ENCODE peak calls at places on chromosomes 1 and 21, in nine cellular contexts. One of them, this sample, is unnamed.
A peak's percentile ranks its signal among the peaks of the same experiment; 100 is the strongest.

GRCh38 chr21:14080764-14081096 is 130.0 kb downstream of the LIPI start:
- DNase-seq in uterus: no peak
- DNase-seq in lung: no peak
- DNase-seq in tibial nerve: no peak
- DNase-seq in heart left ventricle: no peak
- DNase-seq in WERI-Rb-1: no peak
- DNase-seq in left ventricle myocardium inferior: no peak
- DNase-seq in right lobe of liver: no peak
- DNase-seq in stomach: no peak
- DNase-seq in this sample: no peak

GRCh38 chr1:21324368-21325137 is 34.3 kb upstream of the ECE1 start:
- DNase-seq in uterus: peak; percentile 87
- DNase-seq in lung: peak; percentile 88
- DNase-seq in tibial nerve: peak; percentile 54
- DNase-seq in heart left ventricle: peak; percentile 92
- DNase-seq in WERI-Rb-1: no peak
- DNase-seq in left ventricle myocardium inferior: peak; percentile 73
- DNase-seq in right lobe of liver: peak; percentile 62
- DNase-seq in stomach: peak; percentile 89
- DNase-seq in this sample: peak; percentile 98

GRCh38 chr1:21384620-21385019 is 55.3 kb upstream of the NBPF3 start:
- DNase-seq in uterus: no peak
- DNase-seq in lung: peak; percentile 77
- DNase-seq in tibial nerve: no peak
- DNase-seq in heart left ventricle: no peak
- DNase-seq in WERI-Rb-1: peak; percentile 64
- DNase-seq in left ventricle myocardium inferior: no peak
- DNase-seq in right lobe of liver: no peak
- DNase-seq in stomach: no peak
- DNase-seq in this sample: no peak

GRCh38 chr1:158998781-158999161 is 10.9 kb upstream of the IFI16 start:
- DNase-seq in uterus: peak; percentile 70
- DNase-seq in lung: peak; percentile 32
- DNase-seq in tibial nerve: peak; percentile 54
- DNase-seq in heart left ventricle: no peak
- DNase-seq in WERI-Rb-1: peak; percentile 31
- DNase-seq in left ventricle myocardium inferior: peak; percentile 40
- DNase-seq in right lobe of liver: no peak
- DNase-seq in stomach: no peak
- DNase-seq in this sample: no peak

GRCh38 chr1:54391450-54392071 is 14.6 kb downstream of the SSBP3 start:
- DNase-seq in uterus: no peak
- DNase-seq in lung: no peak
- DNase-seq in tibial nerve: no peak
- DNase-seq in heart left ventricle: no peak
- DNase-seq in WERI-Rb-1: no peak
- DNase-seq in left ventricle myocardium inferior: no peak
- DNase-seq in right lobe of liver: no peak
- DNase-seq in stomach: no peak
- DNase-seq in this sample: no peak

GRCh38 chr21:35976481-35976880 is 83.8 kb downstream of the SETD4 start:
- DNase-seq in uterus: no peak
- DNase-seq in lung: no peak
- DNase-seq in tibial nerve: no peak
- DNase-seq in heart left ventricle: no peak
- DNase-seq in WERI-Rb-1: no peak
- DNase-seq in left ventricle myocardium inferior: no peak
- DNase-seq in right lobe of liver: no peak
- DNase-seq in stomach: no peak
- DNase-seq in this sample: no peak

GRCh38 chr1:118899340-118899739 is 88.8 kb downstream of the TBX15 start:
- DNase-seq in uterus: no peak
- DNase-seq in lung: no peak
- DNase-seq in tibial nerve: no peak
- DNase-seq in heart left ventricle: no peak
- DNase-seq in WERI-Rb-1: no peak
- DNase-seq in left ventricle myocardium inferior: no peak
- DNase-seq in right lobe of liver: no peak
- DNase-seq in stomach: no peak
- DNase-seq in this sample: no peak

GRCh38 chr1:188365874-188366273 is 1537.1 kb downstream of the PLA2G4A start:
- DNase-seq in uterus: no peak
- DNase-seq in lung: no peak
- DNase-seq in tibial nerve: no peak
- DNase-seq in heart left ventricle: no peak
- DNase-seq in WERI-Rb-1: no peak
- DNase-seq in left ventricle myocardium inferior: no peak
- DNase-seq in right lobe of liver: no peak
- DNase-seq in stomach: no peak
- DNase-seq in this sample: no peak

GRCh38 chr1:174692313-174692712 is 244.5 kb downstream of the GPR52 start:
- DNase-seq in uterus: no peak
- DNase-seq in lung: no peak
- DNase-seq in tibial nerve: no peak
- DNase-seq in heart left ventricle: no peak
- DNase-seq in WERI-Rb-1: no peak
- DNase-seq in left ventricle myocardium inferior: no peak
- DNase-seq in right lobe of liver: no peak
- DNase-seq in stomach: no peak
- DNase-seq in this sample: no peak

GRCh38 chr1:201790261-201790660 is 38.7 kb upstream of the IPO9 start:
- DNase-seq in uterus: peak; percentile 42
- DNase-seq in lung: no peak
- DNase-seq in tibial nerve: no peak
- DNase-seq in heart left ventricle: no peak
- DNase-seq in WERI-Rb-1: no peak
- DNase-seq in left ventricle myocardium inferior: no peak
- DNase-seq in right lobe of liver: no peak
- DNase-seq in stomach: no peak
- DNase-seq in this sample: no peak

GRCh38 chr1:201788296-201788695 is 40.7 kb upstream of the IPO9 start:
- DNase-seq in uterus: no peak
- DNase-seq in lung: no peak
- DNase-seq in tibial nerve: no peak
- DNase-seq in heart left ventricle: no peak
- DNase-seq in WERI-Rb-1: no peak
- DNase-seq in left ventricle myocardium inferior: no peak
- DNase-seq in right lobe of liver: no peak
- DNase-seq in stomach: no peak
- DNase-seq in this sample: no peak

GRCh38 chr1:201786824-201787223 is 42.1 kb upstream of the IPO9 start:
- DNase-seq in uterus: no peak
- DNase-seq in lung: no peak
- DNase-seq in tibial nerve: no peak
- DNase-seq in heart left ventricle: peak; percentile 84
- DNase-seq in WERI-Rb-1: no peak
- DNase-seq in left ventricle myocardium inferior: peak; percentile 43
- DNase-seq in right lobe of liver: no peak
- DNase-seq in stomach: no peak
- DNase-seq in this sample: peak; percentile 82

GRCh38 chr1:201791051-201791774 is 37.7 kb upstream of the IPO9 start:
- DNase-seq in uterus: no peak
- DNase-seq in lung: no peak
- DNase-seq in tibial nerve: no peak
- DNase-seq in heart left ventricle: no peak
- DNase-seq in WERI-Rb-1: no peak
- DNase-seq in left ventricle myocardium inferior: no peak
- DNase-seq in right lobe of liver: no peak
- DNase-seq in stomach: no peak
- DNase-seq in this sample: no peak

GRCh38 chr1:201789245-201789644 is 39.7 kb upstream of the IPO9 start:
- DNase-seq in uterus: no peak
- DNase-seq in lung: no peak
- DNase-seq in tibial nerve: no peak
- DNase-seq in heart left ventricle: no peak
- DNase-seq in WERI-Rb-1: no peak
- DNase-seq in left ventricle myocardium inferior: no peak
- DNase-seq in right lobe of liver: no peak
- DNase-seq in stomach: no peak
- DNase-seq in this sample: no peak
- TF ChIP-seq CTCF in uterus: no peak
- TF ChIP-seq CTCF in lung: no peak
- TF ChIP-seq CTCF in tibial nerve: no peak
- TF ChIP-seq CTCF in heart left ventricle: no peak
- TF ChIP-seq CTCF in WERI-Rb-1: no peak
- TF ChIP-seq CTCF in left ventricle myocardium inferior: no peak
- TF ChIP-seq CTCF in right lobe of liver: no peak
- TF ChIP-seq CTCF in stomach: no peak
- TF ChIP-seq CTCF in this sample: no peak

GRCh38 chr1:72229893-72230292 is 52.4 kb downstream of the NEGR1 start:
- DNase-seq in uterus: no peak
- DNase-seq in lung: no peak
- DNase-seq in tibial nerve: no peak
- DNase-seq in heart left ventricle: no peak
- DNase-seq in WERI-Rb-1: no peak
- DNase-seq in left ventricle myocardium inferior: no peak
- DNase-seq in right lobe of liver: no peak
- DNase-seq in stomach: no peak
- DNase-seq in this sample: no peak
- H3K27ac ChIP-seq in uterus: no peak overlapping the region
- H3K27ac ChIP-seq in lung: no peak overlapping the region
- H3K27ac ChIP-seq in tibial nerve: no peak overlapping the region
- H3K27ac ChIP-seq in heart left ventricle: no peak overlapping the region
- H3K27ac ChIP-seq in WERI-Rb-1: no peak overlapping the region
- H3K27ac ChIP-seq in left ventricle myocardium inferior: no peak overlapping the region
- H3K27ac ChIP-seq in right lobe of liver: no peak overlapping the region
- H3K27ac ChIP-seq in stomach: no peak overlapping the region
- H3K27ac ChIP-seq in this sample: no peak overlapping the region

DNA sequence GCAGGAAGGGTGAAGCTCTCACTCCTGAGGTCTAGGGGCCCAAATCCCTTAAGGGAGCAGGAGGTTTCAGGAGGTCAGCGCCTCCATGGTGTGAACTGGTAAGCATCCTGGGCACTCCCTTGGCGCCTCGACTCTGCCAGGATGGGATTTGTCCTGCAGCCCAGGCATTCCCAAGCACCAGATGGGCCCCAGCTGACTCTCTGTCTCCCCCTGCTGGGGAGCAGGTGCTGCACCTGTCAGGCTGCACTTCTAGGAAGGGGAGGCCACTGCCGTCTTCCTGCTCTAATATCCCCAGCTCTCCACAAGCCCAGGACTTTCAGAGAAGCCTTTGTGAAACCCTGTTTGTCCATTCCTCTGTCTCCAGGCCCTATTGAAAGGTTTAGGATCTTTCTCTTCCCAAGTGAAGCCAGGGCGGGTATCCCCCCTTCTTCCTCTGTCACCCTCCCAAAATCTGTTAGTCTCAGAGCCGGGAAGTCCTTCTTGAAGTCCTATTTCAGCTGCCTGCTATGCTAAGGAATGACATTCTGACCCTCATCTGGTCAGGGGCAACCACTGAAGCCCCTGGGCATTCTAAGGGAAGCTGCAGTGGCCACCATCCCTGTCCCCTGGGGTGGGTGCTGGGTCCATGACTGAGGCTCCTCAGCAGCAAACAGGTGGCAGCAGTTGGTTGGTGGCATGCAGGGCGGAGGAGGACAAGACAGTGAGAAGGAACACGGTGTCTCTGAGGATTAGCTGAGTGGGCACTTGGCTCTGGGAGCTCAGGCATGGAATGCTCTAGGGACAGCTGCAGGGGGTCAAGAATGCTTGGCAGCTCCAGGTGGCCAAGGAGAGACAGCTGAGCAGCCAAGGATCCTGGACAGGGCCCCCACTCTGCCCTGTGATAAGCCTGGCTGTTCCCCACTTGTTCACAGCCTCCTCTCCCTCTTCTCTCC is 3.2 kb downstream of the MYBPH start:
- DNase-seq in uterus: no peak
- DNase-seq in lung: peak; percentile 61
- DNase-seq in tibial nerve: no peak
- DNase-seq in heart left ventricle: peak; percentile 63
- DNase-seq in WERI-Rb-1: peak; percentile 97
- DNase-seq in left ventricle myocardium inferior: peak; percentile 48
- DNase-seq in right lobe of liver: peak; percentile 74
- DNase-seq in stomach: peak; percentile 75
- DNase-seq in this sample: no peak
- TF ChIP-seq CTCF in uterus: peak; percentile 53
- TF ChIP-seq CTCF in lung: peak; percentile 61
- TF ChIP-seq CTCF in tibial nerve: peak; percentile 55
- TF ChIP-seq CTCF in heart left ventricle: peak; percentile 75
- TF ChIP-seq CTCF in WERI-Rb-1: peak; percentile 100
- TF ChIP-seq CTCF in left ventricle myocardium inferior: peak; percentile 87
- TF ChIP-seq CTCF in right lobe of liver: peak; percentile 95
- TF ChIP-seq CTCF in stomach: peak; percentile 67
- TF ChIP-seq CTCF in this sample: peak; percentile 23

GRCh38 chr1:13801232-13801631 is 101.2 kb downstream of the PRDM2 start:
- DNase-seq in uterus: no peak
- DNase-seq in lung: peak; percentile 44
- DNase-seq in tibial nerve: no peak
- DNase-seq in heart left ventricle: no peak
- DNase-seq in WERI-Rb-1: no peak
- DNase-seq in left ventricle myocardium inferior: no peak
- DNase-seq in right lobe of liver: no peak
- DNase-seq in stomach: peak; percentile 40
- DNase-seq in this sample: no peak

GRCh38 chr1:13802782-13803545 is 103.0 kb downstream of the PRDM2 start:
- DNase-seq in uterus: no peak
- DNase-seq in lung: no peak
- DNase-seq in tibial nerve: no peak
- DNase-seq in heart left ventricle: no peak
- DNase-seq in WERI-Rb-1: no peak
- DNase-seq in left ventricle myocardium inferior: no peak
- DNase-seq in right lobe of liver: no peak
- DNase-seq in stomach: no peak
- DNase-seq in this sample: no peak

GRCh38 chr1:13799502-13800283 is 99.7 kb downstream of the PRDM2 start:
- DNase-seq in uterus: no peak
- DNase-seq in lung: no peak
- DNase-seq in tibial nerve: no peak
- DNase-seq in heart left ventricle: no peak
- DNase-seq in WERI-Rb-1: no peak
- DNase-seq in left ventricle myocardium inferior: no peak
- DNase-seq in right lobe of liver: no peak
- DNase-seq in stomach: no peak
- DNase-seq in this sample: no peak

GRCh38 chr1:13803546-13804239 is 103.7 kb downstream of the PRDM2 start:
- DNase-seq in uterus: no peak
- DNase-seq in lung: no peak
- DNase-seq in tibial nerve: no peak
- DNase-seq in heart left ventricle: no peak
- DNase-seq in WERI-Rb-1: no peak
- DNase-seq in left ventricle myocardium inferior: no peak
- DNase-seq in right lobe of liver: no peak
- DNase-seq in stomach: no peak
- DNase-seq in this sample: no peak

DNA sequence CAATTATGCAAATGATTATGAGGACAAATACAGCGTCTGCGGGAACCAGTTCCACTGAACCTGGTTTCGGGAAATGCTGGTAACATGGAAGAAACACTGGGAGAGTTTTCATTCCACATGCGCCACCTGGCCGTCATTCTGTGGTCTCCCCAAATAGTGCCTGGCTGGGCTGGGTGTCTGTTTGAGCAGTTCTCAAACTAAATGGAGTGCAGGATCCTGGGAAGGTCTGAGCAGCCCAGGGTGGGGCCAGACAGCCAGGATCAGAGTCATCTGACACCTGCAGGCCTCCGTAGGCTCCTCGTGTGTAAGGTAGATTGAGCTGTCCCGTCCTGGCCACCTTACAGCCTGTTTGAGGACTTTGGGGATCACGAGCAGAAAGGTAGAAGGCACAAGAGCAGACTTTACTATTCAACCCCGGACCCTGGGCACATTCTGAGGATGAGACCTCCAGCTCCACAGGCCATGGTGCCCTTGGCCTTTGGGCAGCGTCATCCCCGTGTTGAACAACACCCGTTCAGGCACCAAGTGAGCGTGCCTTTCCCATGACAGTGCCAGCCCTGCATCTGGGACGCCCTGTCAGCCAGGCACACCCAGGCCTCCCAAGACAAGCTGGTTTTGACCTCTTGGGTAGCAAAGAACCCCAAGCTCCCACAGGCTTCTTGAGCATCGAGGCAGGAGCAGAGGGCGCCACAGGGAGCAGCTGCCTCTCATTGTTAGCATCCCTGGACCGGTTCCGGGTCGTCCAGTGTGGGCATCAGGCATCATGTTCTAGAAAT is 101.9 kb downstream of the PRDM2 start:
- DNase-seq in uterus: no peak
- DNase-seq in lung: peak; percentile 46
- DNase-seq in tibial nerve: no peak
- DNase-seq in heart left ventricle: no peak
- DNase-seq in WERI-Rb-1: no peak
- DNase-seq in left ventricle myocardium inferior: no peak
- DNase-seq in right lobe of liver: no peak
- DNase-seq in stomach: peak; percentile 62
- DNase-seq in this sample: no peak
- H3K27ac ChIP-seq in uterus: no peak overlapping the region
- H3K27ac ChIP-seq in lung: no peak overlapping the region
- H3K27ac ChIP-seq in tibial nerve: no peak overlapping the region
- H3K27ac ChIP-seq in heart left ventricle: no peak overlapping the region
- H3K27ac ChIP-seq in WERI-Rb-1: no peak overlapping the region
- H3K27ac ChIP-seq in left ventricle myocardium inferior: no peak overlapping the region
- H3K27ac ChIP-seq in right lobe of liver: peak overlapping the region; percentile 87
- H3K27ac ChIP-seq in stomach: no peak overlapping the region
- H3K27ac ChIP-seq in this sample: no peak overlapping the region